ENCODE peak calls at places on chromosomes 12 and 14, in nine cellular contexts. M, Z, E, S, D, Q, C, F and G are unnamed samples.

GRCh38 chr12:58563621-58564020 is 356.7 kb downstream of the LRIG3 start:
- DNase-seq in M (no peak), Z (no peak), E (no peak), S (no peak), D (no peak), Q (no peak), C (no peak), F (no peak), G (no peak)

GRCh38 chr12:121048442-121048841 is 9.4 kb upstream of the OASL start:
- DNase-seq in M (no peak), Z (no peak), E (no peak), S (no peak), D (no peak), Q (no peak), C (no peak), F (no peak), G (no peak)

GRCh38 chr12:96338852-96339478 is 61.3 kb downstream of the CDK17 start:
- DNase-seq in M (no peak), Z (no peak), E (no peak), S (no peak), D (no peak), Q (no peak), C (no peak), F (no peak), G (no peak)

GRCh38 chr12:52271157-52271556 is 3.3 kb upstream of the KRT86 start:
- DNase-seq in M (no peak), Z (no peak), E (no peak), S (no peak), D (no peak), Q (no peak), C (no peak), F (no peak), G (no peak)

GRCh38 chr14:56821807-56822615 is 11.7 kb upstream of the OTX2 start:
- DNase-seq in M (no peak), Z (peak; percentile 84), E (no peak), S (no peak), D (no peak), Q (no peak), C (no peak), F (no peak), G (no peak)

GRCh38 chr12:57793920-57794319 is 11.3 kb downstream of the TSFM start:
- DNase-seq in M (no peak), Z (peak; percentile 82), E (no peak), S (no peak), D (no peak), Q (no peak), C (no peak), F (no peak), G (no peak)

GRCh38 chr12:57124259-57124877 is 3.9 kb upstream of the LRP1 start:
- DNase-seq in M (peak; percentile 82), Z (peak; percentile 87), E (peak; percentile 82), S (no peak), D (peak; percentile 84), Q (peak; percentile 83), C (peak; percentile 70), F (peak; percentile 82), G (no peak)

GRCh38 chr14:63598821-63599220 is 42.9 kb downstream of the WDR89 start:
- DNase-seq in M (no peak), Z (no peak), E (no peak), S (no peak), D (no peak), Q (no peak), C (no peak), F (no peak), G (no peak)

GRCh38 chr12:19273482-19274330 is 144.2 kb downstream of the PLEKHA5 start:
- DNase-seq in M (peak; percentile 53), Z (peak; percentile 94), E (peak; percentile 78), S (peak; percentile 83), D (peak; percentile 44), Q (peak; percentile 74), C (peak; percentile 53), F (peak; percentile 55), G (peak; percentile 89)

GRCh38 chr12:79373896-79374499 is 316.8 kb downstream of the PAWR start:
- DNase-seq in M (no peak), Z (peak; percentile 64), E (no peak), S (no peak), D (no peak), Q (no peak), C (no peak), F (no peak), G (no peak)

GRCh38 chr12:56029666-56030293 is 8.9 kb downstream of the IKZF4 start:
- DNase-seq in M (peak; percentile 53), Z (peak; percentile 59), E (peak; percentile 54), S (no peak), D (peak; percentile 47), Q (no peak), C (no peak), F (peak; percentile 49), G (no peak)

GRCh38 chr12:19759229-19759628 is 319.9 kb downstream of the AEBP2 start:
- DNase-seq in M (no peak), Z (peak; percentile 44), E (no peak), S (no peak), D (no peak), Q (no peak), C (no peak), F (no peak), G (no peak)

GRCh38 chr14:101558739-101559240 is 2.5 kb upstream of the DIO3 start:
- DNase-seq in M (no peak), Z (no peak), E (no peak), S (peak; percentile 17), D (no peak), Q (no peak), C (no peak), F (no peak), G (peak; percentile 26)

GRCh38 chr14:101559250-101559623 is 2.1 kb upstream of the DIO3 start:
- DNase-seq in M (no peak), Z (no peak), E (no peak), S (no peak), D (no peak), Q (no peak), C (no peak), F (no peak), G (no peak)

GRCh38 chr14:101561145-101561896 is at the start of gene DIO3:
- DNase-seq in M (peak; percentile 47), Z (peak; percentile 79), E (no peak), S (peak; percentile 55), D (peak; percentile 40), Q (peak; percentile 56), C (no peak), F (no peak), G (peak; percentile 64)

GRCh38 chr14:101560534-101561113 is 671 bp upstream of the DIO3 start:
- DNase-seq in M (no peak), Z (no peak), E (no peak), S (peak; percentile 55), D (no peak), Q (no peak), C (no peak), F (no peak), G (peak; percentile 47)

GRCh38 chr14:101559624-101560533 is 1.4 kb upstream of the DIO3 start:
- DNase-seq in M (peak; percentile 59), Z (peak; percentile 66), E (no peak), S (peak; percentile 69), D (peak; percentile 48), Q (no peak), C (no peak), F (no peak), G (peak; percentile 80)
- TF ChIP-seq CTCF in M (no peak), Z (peak; percentile 15), E (no peak), S (peak; percentile 5), D (peak; percentile 19), Q (no peak), C (no peak), F (no peak), G (no peak)

DNA sequence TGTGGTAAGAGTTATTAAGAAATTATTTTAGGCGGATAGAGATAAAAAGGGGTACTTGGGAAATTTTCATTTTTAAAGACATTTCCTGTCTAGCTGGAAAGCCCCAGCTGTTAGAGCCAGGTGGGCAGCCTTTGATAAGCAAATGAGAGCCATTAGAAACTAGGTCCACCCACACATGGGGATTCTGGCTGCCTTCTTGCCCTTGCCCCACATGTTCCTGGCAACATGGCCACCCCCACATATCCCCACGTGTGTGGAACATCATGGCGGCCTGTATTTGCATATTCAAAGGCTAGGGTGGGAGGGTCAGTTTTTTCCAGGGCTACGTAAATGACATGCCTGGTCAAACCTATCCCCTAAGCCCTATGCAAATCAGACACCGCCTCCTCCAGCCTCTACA is 1382.1 kb downstream of the AACS start:
- DNase-seq in M (no peak), Z (no peak), E (no peak), S (no peak), D (no peak), Q (no peak), C (no peak), F (no peak), G (no peak)
- H3K9me3 ChIP-seq in M (no peaks in the 10 kb centered on the region), Z (peaks cover 9% of the 10 kb centered on the region), E (no peaks in the 10 kb centered on the region), S (no peaks in the 10 kb centered on the region), D (peaks cover 3% of the 10 kb centered on the region), Q (no peaks in the 10 kb centered on the region), C (no peaks in the 10 kb centered on the region), F (peaks cover 1% of the 10 kb centered on the region), G (no peaks in the 10 kb centered on the region)

DNA sequence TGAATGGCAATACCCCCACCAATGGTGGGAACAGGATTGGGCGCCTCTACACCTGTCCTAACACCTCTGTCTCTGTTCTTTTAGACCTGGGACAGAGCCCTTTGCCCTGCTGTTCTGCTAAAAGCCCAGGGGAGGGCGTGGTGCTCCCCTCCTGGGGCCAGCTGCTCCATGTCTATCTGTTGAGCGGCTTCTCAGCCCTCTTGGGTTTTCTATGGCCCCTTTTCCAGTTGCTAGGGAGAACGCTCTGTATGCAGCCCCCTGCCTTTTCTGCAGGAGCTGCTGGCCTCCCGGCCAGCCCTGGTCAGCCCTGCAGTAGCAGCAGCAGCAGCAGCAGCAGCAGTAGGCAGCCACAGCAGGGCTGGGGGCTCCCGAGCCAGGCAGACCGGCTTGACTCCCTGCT is 1.2 kb downstream of the RTL1 start:
- DNase-seq in M (no peak), Z (peak; percentile 37), E (no peak), S (no peak), D (no peak), Q (no peak), C (no peak), F (peak; percentile 20), G (no peak)
- TF ChIP-seq CTCF in M (no peak), Z (peak; percentile 66), E (no peak), S (no peak), D (no peak), Q (no peak), C (no peak), F (no peak), G (no peak)

GRCh38 chr14:105866841-105867321 is 340.5 kb downstream of the TMEM121 start:
- DNase-seq in M (no peak), Z (no peak), E (peak; percentile 43), S (peak; percentile 37), D (no peak), Q (peak; percentile 6), C (no peak), F (no peak), G (no peak)

GRCh38 chr14:105867961-105868599 is 341.7 kb downstream of the TMEM121 start:
- DNase-seq in M (no peak), Z (no peak), E (peak; percentile 37), S (peak; percentile 41), D (no peak), Q (peak; percentile 7), C (no peak), F (no peak), G (no peak)

GRCh38 chr14:105865266-105865903 is 339.0 kb downstream of the TMEM121 start:
- DNase-seq in M (no peak), Z (no peak), E (peak; percentile 48), S (no peak), D (no peak), Q (no peak), C (no peak), F (no peak), G (no peak)

GRCh38 chr14:105864651-105865265 is 338.4 kb downstream of the TMEM121 start:
- DNase-seq in M (peak; percentile 7), Z (no peak), E (peak; percentile 48), S (peak; percentile 55), D (no peak), Q (peak; percentile 16), C (no peak), F (no peak), G (peak; percentile 60)

GRCh38 chr14:105865904-105866840 is 339.8 kb downstream of the TMEM121 start:
- DNase-seq in M (no peak), Z (no peak), E (peak; percentile 47), S (peak; percentile 37), D (no peak), Q (peak; percentile 18), C (no peak), F (no peak), G (peak; percentile 57)
- H3K9me3 ChIP-seq in M (no peaks in the 10 kb centered on the region), Z (no peaks in the 10 kb centered on the region), E (no peaks in the 10 kb centered on the region), S (no peaks in the 10 kb centered on the region), D (no peaks in the 10 kb centered on the region), Q (peaks cover 4% of the 10 kb centered on the region), C (peaks cover 11% of the 10 kb centered on the region), F (peaks cover 5% of the 10 kb centered on the region), G (no peaks in the 10 kb centered on the region)